ENCODE peak calls at places on chromosomes 16 and 17, in seven cellular contexts. U is retinal pigment epithelial cell, A is mucosa of descending colon, O is cardiac fibroblast, Y is stomach, N is GM12878, M is adrenal gland. I is an unnamed sample.

GRCh38 chr17:41678411-41678906 is 10.2 kb upstream of the EIF1 start:
- DNase-seq in M (no peak), N (peak), Y (no peak), A (no peak), O (peak), U (no peak), I (peak)

GRCh38 chr16:8807189-8807588 is 9.6 kb downstream of the PMM2 start:
- DNase-seq in U (no peak), Y (no peak), O (no peak), N (no peak), A (no peak), M (no peak), I (no peak)

GRCh38 chr16:68771922-68772681 is 35.0 kb downstream of the CDH1 start:
- DNase-seq in U (no peak), O (no peak), M (no peak), N (no peak), Y (no peak), A (no peak), I (no peak)

GRCh38 chr16:23907903-23908302 is 72.1 kb downstream of the PRKCB start:
- DNase-seq in U (no peak), Y (no peak), N (no peak), A (no peak), M (no peak), O (no peak), I (no peak)

GRCh38 chr16:28923652-28924398 is 1.2 kb downstream of the RABEP2 start:
- DNase-seq in M (no peak), A (peak), U (no peak), Y (peak), N (peak), O (no peak), I (no peak)

GRCh38 chr17:81170727-81171494 is 4.9 kb upstream of the AATK start:
- DNase-seq in U (no peak), Y (no peak), N (no peak), A (no peak), M (no peak), O (no peak), I (no peak)

GRCh38 chr16:89071686-89072182 is 21.9 kb upstream of the ACSF3 start:
- DNase-seq in Y (no peak), N (no peak), O (no peak), M (no peak), U (no peak), A (peak), I (no peak)

GRCh38 chr16:3020604-3021448 is 658 bp downstream of the TNFRSF12A start:
- DNase-seq in U (peak), A (peak), Y (peak), O (peak), M (peak), N (no peak), I (peak)

GRCh38 chr17:82065193-82065637 is 389 bp downstream of the DUS1L start:
- DNase-seq in A (no peak), O (no peak), Y (no peak), U (no peak), N (no peak), M (no peak), I (no peak)

GRCh38 chr17:29720471-29720990 is 97.8 kb upstream of the CORO6 start:
- DNase-seq in O (no peak), N (no peak), Y (no peak), A (no peak), M (no peak), U (no peak), I (no peak)

GRCh38 chr16:35195173-35195863 is 1735.9 kb downstream of the TP53TG3F start:
- DNase-seq in M (no peak), U (no peak), O (no peak), N (no peak), Y (no peak), A (no peak), I (no peak)
- H3K4me3 ChIP-seq in M (no peak), U (no peak), O (no peak), N (no peak), Y (no peak), A (no peak), I (no peak)

GRCh38 chr17:52157161-52157560 is 1.4 kb downstream of the CA10 start:
- DNase-seq in O (no peak), M (no peak), A (no peak), Y (no peak), U (no peak), N (no peak), I (no peak)
- H3K4me3 ChIP-seq in O (no peak), M (no peak), A (no peak), Y (no peak), U (no peak), N (no peak), I (no peak)

GRCh38 chr16:46975908-46976470 is 2.5 kb upstream of the DNAJA2 start:
- DNase-seq in U (no peak), M (no peak), Y (no peak), N (no peak), O (no peak), A (no peak), I (no peak)

GRCh38 chr16:46975165-46975564 is 1.7 kb upstream of the DNAJA2 start:
- DNase-seq in N (no peak), Y (no peak), U (no peak), M (no peak), O (no peak), A (no peak), I (no peak)

GRCh38 chr16:46973457-46974324 is at the start of gene DNAJA2:
- DNase-seq in A (peak), N (peak), O (peak), Y (peak), M (peak), U (peak), I (peak)

GRCh38 chr16:46972971-46973456 is 460 bp downstream of the DNAJA2 start:
- DNase-seq in O (peak), U (no peak), A (peak), Y (peak), M (peak), N (no peak), I (peak)

GRCh38 chr16:46974352-46974751 is 878 bp upstream of the DNAJA2 start:
- DNase-seq in M (no peak), O (peak), U (no peak), N (peak), Y (no peak), A (peak), I (no peak)
- H3K4me3 ChIP-seq in M (no peak), O (peak), U (peak), N (peak), Y (peak), A (no peak), I (no peak)

GRCh38 chr17:49748791-49749190 is 15.1 kb downstream of the FAM117A start:
- DNase-seq in U (no peak), A (peak), M (no peak), O (no peak), Y (no peak), N (peak), I (no peak)
- H3K4me3 ChIP-seq in U (no peak), A (no peak), M (no peak), O (no peak), Y (no peak), N (no peak), I (no peak)

DNA sequence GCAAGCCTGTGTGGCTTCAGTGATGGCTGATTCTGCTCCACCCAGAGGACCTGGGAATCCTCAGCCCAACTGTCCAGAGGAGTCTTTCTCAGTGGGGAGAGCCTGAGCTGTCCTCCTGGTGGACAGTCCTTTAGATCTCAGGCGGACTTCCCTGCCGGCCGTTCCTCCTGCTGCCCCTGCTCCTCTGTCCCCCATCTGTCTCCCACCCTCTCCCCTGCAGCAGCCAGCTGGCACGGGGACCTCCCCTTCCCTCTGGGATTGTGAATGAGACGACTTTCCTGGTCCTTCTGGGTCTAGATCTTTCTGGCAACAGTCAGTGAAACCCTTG is 279.7 kb downstream of the SEC14L1 start:
- DNase-seq in M (no peak), A (no peak), Y (no peak), U (no peak), N (no peak), O (no peak), I (no peak)
- H3K4me3 ChIP-seq in M (no peak), A (no peak), Y (no peak), U (no peak), N (peak), O (no peak), I (no peak)

GRCh38 chr17:68379150-68379510 is 78.2 kb downstream of the WIPI1 start:
- DNase-seq in U (no peak), A (no peak), N (no peak), M (no peak), O (no peak), Y (no peak), I (no peak)

GRCh38 chr17:68377771-68378201 is 79.5 kb downstream of the WIPI1 start:
- DNase-seq in O (no peak), A (no peak), Y (no peak), M (no peak), N (no peak), U (no peak), I (no peak)

GRCh38 chr17:68381076-68381900 is 76.0 kb downstream of the WIPI1 start:
- DNase-seq in N (no peak), U (peak), O (peak), M (peak), A (no peak), Y (peak), I (peak)

GRCh38 chr17:68379692-68380677 is 77.3 kb downstream of the WIPI1 start:
- DNase-seq in O (no peak), N (no peak), Y (no peak), M (no peak), A (no peak), U (no peak), I (no peak)

GRCh38 chr17:68378202-68379149 is 78.8 kb downstream of the WIPI1 start:
- DNase-seq in N (no peak), O (peak), M (peak), A (peak), Y (peak), U (peak), I (peak)
- H3K4me3 ChIP-seq in N (no peak), O (peak), M (no peak), A (no peak), Y (no peak), U (no peak), I (no peak)

GRCh38 chr17:74757502-74757901 is 9.1 kb downstream of the NHERF1 start:
- DNase-seq in Y (peak), A (no peak), U (no peak), N (no peak), M (no peak), O (no peak), I (no peak)

GRCh38 chr17:74757931-74758845 is 9.8 kb downstream of the NHERF1 start:
- DNase-seq in Y (peak), M (no peak), A (no peak), U (no peak), O (peak), N (no peak), I (no peak)

GRCh38 chr17:74759243-74759801 is 10.9 kb downstream of the NHERF1 start:
- DNase-seq in N (no peak), M (no peak), U (no peak), O (no peak), Y (no peak), A (no peak), I (no peak)

GRCh38 chr17:74759941-74760340 is 11.5 kb downstream of the NHERF1 start:
- DNase-seq in O (no peak), A (no peak), N (no peak), M (no peak), U (no peak), Y (peak), I (peak)

DNA sequence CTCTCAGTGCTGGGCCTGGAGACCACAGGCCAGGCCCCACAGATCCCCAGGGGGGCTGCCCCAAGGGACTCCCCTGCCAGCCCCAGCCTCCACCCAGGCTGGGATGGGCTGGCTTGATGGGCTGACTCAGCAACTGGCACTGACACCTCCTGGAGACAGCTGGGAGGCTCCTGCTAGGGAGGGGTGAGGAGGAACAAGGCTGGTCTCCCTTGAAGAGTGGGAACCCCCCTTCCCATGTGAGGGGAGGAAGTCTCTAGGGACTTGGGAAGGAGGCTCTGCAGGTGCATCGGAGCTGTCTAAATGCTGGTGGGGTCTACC is 10.4 kb downstream of the NHERF1 start:
- DNase-seq in A (no peak), Y (no peak), M (peak), N (no peak), O (peak), U (no peak), I (no peak)
- H3K4me3 ChIP-seq in A (no peak), Y (no peak), M (no peak), N (no peak), O (no peak), U (no peak), I (no peak)